ENCODE peak calls at places on chromosomes 6 and 20, in six cellular contexts. One of them, this sample, is unnamed.

GRCh38 chr20:61531553-61532345 is 279.7 kb downstream of the CDH4 start:
- DNase-seq in GDM1: no peak
- DNase-seq in RWPE1: peak
- DNase-seq in NCI-H2171: no peak
- DNase-seq in stimulated activated naive CD8-positive, alpha-beta T cell treated with anti-CD3 and anti-CD28 coated beads, Interleukin-15, amount 100 ng/mL, for 72 hours: no peak
- DNase-seq in EH: no peak
- DNase-seq in this sample: peak

GRCh38 chr6:89500486-89501020 is 67.6 kb downstream of the ANKRD6 start:
- DNase-seq in GDM1: no peak
- DNase-seq in RWPE1: no peak
- DNase-seq in NCI-H2171: no peak
- DNase-seq in stimulated activated naive CD8-positive, alpha-beta T cell treated with anti-CD3 and anti-CD28 coated beads, Interleukin-15, amount 100 ng/mL, for 72 hours: no peak
- DNase-seq in EH: no peak
- DNase-seq in this sample: no peak

GRCh38 chr20:25294459-25295385 is 46.8 kb downstream of the PYGB start:
- DNase-seq in GDM1: peak
- DNase-seq in RWPE1: peak
- DNase-seq in NCI-H2171: peak
- DNase-seq in stimulated activated naive CD8-positive, alpha-beta T cell treated with anti-CD3 and anti-CD28 coated beads, Interleukin-15, amount 100 ng/mL, for 72 hours: peak
- DNase-seq in EH: peak
- DNase-seq in this sample: peak

GRCh38 chr6:108115598-108116058 is 41.1 kb upstream of the OSTM1 start:
- DNase-seq in GDM1: peak
- DNase-seq in RWPE1: no peak
- DNase-seq in NCI-H2171: no peak
- DNase-seq in stimulated activated naive CD8-positive, alpha-beta T cell treated with anti-CD3 and anti-CD28 coated beads, Interleukin-15, amount 100 ng/mL, for 72 hours: peak
- DNase-seq in EH: peak
- DNase-seq in this sample: peak

GRCh38 chr6:47034919-47035318 is 7.2 kb downstream of the ADGRF1 start:
- DNase-seq in GDM1: no peak
- DNase-seq in RWPE1: peak
- DNase-seq in NCI-H2171: peak
- DNase-seq in stimulated activated naive CD8-positive, alpha-beta T cell treated with anti-CD3 and anti-CD28 coated beads, Interleukin-15, amount 100 ng/mL, for 72 hours: no peak
- DNase-seq in EH: peak
- DNase-seq in this sample: no peak

GRCh38 chr6:122068291-122068769 is 331.1 kb upstream of the HSF2 start:
- DNase-seq in GDM1: no peak
- DNase-seq in RWPE1: no peak
- DNase-seq in NCI-H2171: no peak
- DNase-seq in stimulated activated naive CD8-positive, alpha-beta T cell treated with anti-CD3 and anti-CD28 coated beads, Interleukin-15, amount 100 ng/mL, for 72 hours: no peak
- DNase-seq in EH: peak
- DNase-seq in this sample: no peak

GRCh38 chr20:31550099-31550498 is 35.9 kb downstream of the HM13 start:
- DNase-seq in GDM1: no peak
- DNase-seq in RWPE1: no peak
- DNase-seq in NCI-H2171: no peak
- DNase-seq in stimulated activated naive CD8-positive, alpha-beta T cell treated with anti-CD3 and anti-CD28 coated beads, Interleukin-15, amount 100 ng/mL, for 72 hours: no peak
- DNase-seq in EH: no peak
- DNase-seq in this sample: no peak

GRCh38 chr6:158387036-158387435 is 74.8 kb downstream of the TULP4 start:
- DNase-seq in GDM1: no peak
- DNase-seq in RWPE1: no peak
- DNase-seq in NCI-H2171: no peak
- DNase-seq in stimulated activated naive CD8-positive, alpha-beta T cell treated with anti-CD3 and anti-CD28 coated beads, Interleukin-15, amount 100 ng/mL, for 72 hours: no peak
- DNase-seq in EH: no peak
- DNase-seq in this sample: peak

GRCh38 chr6:143337201-143337949 is 113.1 kb downstream of the ADAT2 start:
- DNase-seq in GDM1: peak
- DNase-seq in RWPE1: no peak
- DNase-seq in NCI-H2171: no peak
- DNase-seq in stimulated activated naive CD8-positive, alpha-beta T cell treated with anti-CD3 and anti-CD28 coated beads, Interleukin-15, amount 100 ng/mL, for 72 hours: peak
- DNase-seq in EH: no peak
- DNase-seq in this sample: no peak

GRCh38 chr6:25489399-25489798 is 162.6 kb upstream of the SCGN start:
- DNase-seq in GDM1: no peak
- DNase-seq in RWPE1: no peak
- DNase-seq in NCI-H2171: no peak
- DNase-seq in stimulated activated naive CD8-positive, alpha-beta T cell treated with anti-CD3 and anti-CD28 coated beads, Interleukin-15, amount 100 ng/mL, for 72 hours: no peak
- DNase-seq in EH: no peak
- DNase-seq in this sample: no peak

GRCh38 chr20:57256908-57257307 is 9.5 kb downstream of the BMP7 start:
- DNase-seq in GDM1: no peak
- DNase-seq in RWPE1: no peak
- DNase-seq in NCI-H2171: no peak
- DNase-seq in stimulated activated naive CD8-positive, alpha-beta T cell treated with anti-CD3 and anti-CD28 coated beads, Interleukin-15, amount 100 ng/mL, for 72 hours: no peak
- DNase-seq in EH: no peak
- DNase-seq in this sample: no peak

GRCh38 chr20:3751664-3752385 is 15.7 kb downstream of the ADISSP start:
- DNase-seq in GDM1: no peak
- DNase-seq in RWPE1: peak
- DNase-seq in NCI-H2171: peak
- DNase-seq in stimulated activated naive CD8-positive, alpha-beta T cell treated with anti-CD3 and anti-CD28 coated beads, Interleukin-15, amount 100 ng/mL, for 72 hours: peak
- DNase-seq in EH: no peak
- DNase-seq in this sample: no peak

This sample was measured in RKO.